ENCODE peak calls at places on chromosomes 16 and 17, in ten cellular contexts. V is thyroid gland; J is cardiac fibroblast; R is IMR-90; D is A549; A is adrenal gland; L is left ventricle myocardium inferior; B is fibroblast of mammary gland; M is naive thymus-derived CD4-positive, alpha-beta T cell; F is Jurkat, Clone E6-1. H is an unnamed sample.

GRCh38 chr17:50283246-50283645 is 9.0 kb downstream of the TMEM92 start:
- DNase-seq in M (no peak), J (no peak), R (no peak), L (no peak), A (no peak), D (no peak), V (no peak), F (no peak), B (peak; percentile 39), H (no peak)

GRCh38 chr17:9177212-9177611 is 155.9 kb downstream of the NTN1 start:
- DNase-seq in A (no peak), F (no peak), B (no peak), L (peak; percentile 26), D (no peak), J (no peak), M (no peak), R (no peak), V (no peak), H (no peak)

GRCh38 chr16:9236319-9236718 is 144.9 kb downstream of the HAPSTR1 start:
- DNase-seq in M (no peak), F (no peak), B (no peak), R (no peak), A (no peak), J (no peak), L (no peak), D (no peak), V (no peak), H (no peak)

GRCh38 chr17:78921437-78921971 is 3.7 kb downstream of the TIMP2 start:
- DNase-seq in L (peak; percentile 62), D (no peak), B (no peak), M (no peak), V (no peak), A (peak; percentile 84), R (no peak), F (no peak), J (peak; percentile 44), H (no peak)

GRCh38 chr17:50931003-50931878 is 65.1 kb upstream of the TOB1 start:
- DNase-seq in L (peak; percentile 90), F (no peak), M (peak; percentile 56), J (peak; percentile 91), B (peak; percentile 79), R (peak; percentile 86), V (peak; percentile 87), A (peak; percentile 88), D (no peak), H (peak; percentile 85)

GRCh38 chr16:82963653-82964052 is 336.9 kb downstream of the CDH13 start:
- DNase-seq in A (no peak), M (no peak), L (no peak), R (no peak), V (no peak), J (no peak), B (no peak), F (no peak), D (no peak), H (no peak)

GRCh38 chr17:56676807-56677206 is 83.3 kb downstream of the NOG start:
- DNase-seq in J (no peak), B (no peak), F (peak; percentile 10), V (no peak), M (no peak), D (no peak), L (no peak), R (no peak), A (no peak), H (peak; percentile 23)

GRCh38 chr16:28603381-28604185 is 6.3 kb downstream of the SULT1A1 start:
- DNase-seq in V (no peak), F (no peak), D (no peak), J (no peak), M (no peak), A (no peak), B (no peak), R (no peak), L (no peak), H (no peak)

GRCh38 chr17:65029605-65030308 is 26.8 kb downstream of the GNA13 start:
- DNase-seq in J (no peak), F (no peak), R (no peak), A (no peak), V (no peak), D (no peak), M (no peak), B (no peak), L (no peak), H (no peak)

GRCh38 chr16:77057161-77057736 is 133.7 kb upstream of the MON1B start:
- DNase-seq in R (no peak), V (no peak), F (peak; percentile 45), M (no peak), D (no peak), B (no peak), J (no peak), A (no peak), L (no peak), H (no peak)

GRCh38 chr16:24552705-24553104 is 13.3 kb downstream of the RBBP6 start:
- DNase-seq in R (no peak), A (no peak), J (no peak), L (no peak), M (no peak), D (no peak), V (no peak), B (no peak), F (no peak), H (no peak)

GRCh38 chr16:51085271-51085670 is 65.8 kb downstream of the SALL1 start:
- DNase-seq in F (no peak), B (no peak), R (no peak), J (no peak), L (no peak), D (no peak), V (peak; percentile 50), M (no peak), A (no peak), H (no peak)

GRCh38 chr16:56988161-56988947 is 1.0 kb upstream of the NLRC5 start:
- DNase-seq in M (no peak), D (no peak), B (peak; percentile 21), R (peak; percentile 37), A (no peak), L (no peak), F (no peak), V (no peak), J (no peak), H (no peak)
- H3K4me3 ChIP-seq in M (peak overlapping the region; percentile 73), D (no peak overlapping the region), B (peak overlapping the region; percentile 68), R (peak overlapping the region; percentile 69), A (no peak overlapping the region), L (peak overlapping the region; percentile 95), F (no peak overlapping the region), V (no peak overlapping the region), J (peak overlapping the region; percentile 74), H (peak overlapping the region; percentile 67)

GRCh38 chr17:39605492-39606433 is 2.0 kb downstream of the NEUROD2 start:
- DNase-seq in V (no peak), F (no peak), R (no peak), M (no peak), A (no peak), B (peak; percentile 21), L (no peak), J (no peak), D (no peak), H (no peak)

GRCh38 chr17:39601758-39602532 is 5.8 kb downstream of the NEUROD2 start:
- DNase-seq in B (no peak), F (no peak), A (no peak), M (no peak), L (no peak), R (no peak), D (no peak), J (no peak), V (no peak), H (no peak)

GRCh38 chr17:39602533-39603303 is 5.0 kb downstream of the NEUROD2 start:
- DNase-seq in L (no peak), M (no peak), D (no peak), V (no peak), J (no peak), A (no peak), B (no peak), F (no peak), R (no peak), H (no peak)

GRCh38 chr17:39604911-39605491 is 2.7 kb downstream of the NEUROD2 start:
- DNase-seq in V (no peak), A (no peak), R (no peak), D (no peak), L (no peak), J (no peak), F (no peak), M (no peak), B (no peak), H (no peak)

DNA sequence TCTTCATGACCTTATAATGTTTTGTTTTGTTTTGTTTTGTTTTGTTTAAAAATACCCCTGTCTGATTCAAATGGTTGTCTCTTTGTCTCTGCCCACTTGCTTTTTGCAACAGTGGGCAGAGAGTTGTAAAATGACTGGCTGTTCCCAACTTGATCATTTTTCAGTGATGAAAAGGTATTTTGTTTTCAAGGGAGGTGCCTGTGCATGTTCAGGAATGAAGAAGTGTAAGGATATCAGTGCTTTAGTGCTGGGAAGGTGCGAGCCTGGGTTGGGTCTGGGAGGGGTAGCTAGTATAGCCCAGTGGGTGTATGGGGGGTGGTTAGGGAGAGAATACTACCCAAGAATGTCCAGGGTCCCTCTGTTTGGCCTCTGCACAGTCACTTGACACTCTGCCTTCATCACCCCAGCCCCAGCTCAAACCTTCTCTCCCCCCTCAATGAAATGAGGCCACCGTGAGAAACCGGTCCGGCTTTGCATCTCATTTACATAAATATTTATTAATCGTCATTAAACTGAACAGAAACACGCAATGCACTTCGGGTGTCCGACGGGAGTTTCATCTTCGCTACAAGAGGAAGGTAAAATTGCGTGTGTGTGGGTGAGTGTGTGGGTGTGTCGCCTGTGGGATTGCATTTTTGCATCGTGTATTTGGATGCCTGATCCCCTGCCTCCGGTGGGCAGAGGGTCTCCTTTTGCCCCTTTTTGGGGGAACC is 4.3 kb downstream of the NEUROD2 start:
- DNase-seq in L (no peak), A (no peak), B (no peak), D (no peak), R (no peak), M (no peak), J (no peak), F (no peak), V (no peak), H (no peak)
- H3K4me3 ChIP-seq in L (no peak overlapping the region), A (no peak overlapping the region), B (no peak overlapping the region), D (no peak overlapping the region), R (no peak overlapping the region), M (no peak overlapping the region), J (no peak overlapping the region), F (no peak overlapping the region), V (no peak overlapping the region), H (no peak overlapping the region)

DNA sequence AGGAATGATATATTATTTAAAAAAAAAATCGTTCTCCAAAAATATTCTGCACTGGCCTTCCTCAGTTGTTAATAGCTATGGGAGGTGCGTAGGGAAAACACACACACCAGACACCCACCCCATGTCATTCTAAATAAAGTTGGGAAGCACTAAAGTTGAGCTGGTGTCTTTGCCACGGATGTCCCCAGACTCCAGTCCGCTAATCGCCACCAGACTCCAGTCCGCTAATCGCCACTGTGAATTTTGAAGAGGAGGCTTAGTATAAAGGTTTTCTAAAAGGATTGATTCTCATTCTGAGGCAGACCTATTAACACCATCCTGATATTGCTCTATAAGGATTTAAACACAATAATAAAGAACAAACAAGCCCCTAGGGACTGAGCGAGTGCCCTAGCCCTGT is 22.7 kb upstream of the CPSF4L start:
- DNase-seq in V (no peak), L (no peak), F (no peak), M (no peak), A (no peak), R (no peak), B (no peak), D (no peak), J (no peak), H (no peak)
- H3K4me3 ChIP-seq in V (no peak overlapping the region), L (no peak overlapping the region), F (no peak overlapping the region), M (no peak overlapping the region), A (no peak overlapping the region), R (no peak overlapping the region), B (no peak overlapping the region), D (no peak overlapping the region), J (no peak overlapping the region), H (no peak overlapping the region)

GRCh38 chr17:8137645-8138342 is 13.9 kb upstream of the HES7 start:
- DNase-seq in M (no peak), J (no peak), V (peak; percentile 60), R (no peak), F (no peak), L (no peak), D (no peak), A (no peak), B (no peak), H (no peak)
- H3K4me3 ChIP-seq in M (peak overlapping the region; percentile 76), J (no peak overlapping the region), V (no peak overlapping the region), R (peak overlapping the region; percentile 33), F (peak overlapping the region; percentile 47), L (peak overlapping the region; percentile 52), D (peak overlapping the region; percentile 43), A (no peak overlapping the region), B (peak overlapping the region; percentile 38), H (peak overlapping the region; percentile 32)

H was measured in SJSA1.